ENCODE peak calls at places on chromosomes 1 and 21, in five cellular contexts. One of them, this sample, is unnamed.

GRCh38 chr1:183989078-183989577 is 48.4 kb downstream of the COLGALT2 start:
- DNase-seq in IMR-90: peak
- DNase-seq in trophoblast cell: peak
- DNase-seq in neuronal stem cell: no peak
- DNase-seq in H1: no peak
- DNase-seq in this sample: no peak

GRCh38 chr1:9728451-9729295 is 77.1 kb downstream of the PIK3CD start:
- DNase-seq in IMR-90: no peak
- DNase-seq in neuronal stem cell: no peak
- DNase-seq in H1: no peak
- DNase-seq in trophoblast cell: no peak
- DNase-seq in this sample: no peak

GRCh38 chr1:12600880-12601633 is 17.0 kb downstream of the DHRS3 start:
- DNase-seq in IMR-90: no peak
- DNase-seq in neuronal stem cell: no peak
- DNase-seq in trophoblast cell: peak
- DNase-seq in H1: no peak
- DNase-seq in this sample: peak

GRCh38 chr21:33684923-33685560 is 42.7 kb downstream of the ITSN1 start:
- DNase-seq in H1: peak
- DNase-seq in neuronal stem cell: no peak
- DNase-seq in IMR-90: peak
- DNase-seq in trophoblast cell: peak
- DNase-seq in this sample: no peak

GRCh38 chr1:240031414-240031813 is 60.3 kb upstream of the FMN2 start:
- DNase-seq in H1: no peak
- DNase-seq in IMR-90: peak
- DNase-seq in neuronal stem cell: no peak
- DNase-seq in trophoblast cell: peak
- DNase-seq in this sample: no peak

GRCh38 chr1:44605904-44606615 is 68.2 kb downstream of the TMEM53 start:
- DNase-seq in neuronal stem cell: no peak
- DNase-seq in H1: no peak
- DNase-seq in trophoblast cell: no peak
- DNase-seq in IMR-90: no peak
- DNase-seq in this sample: no peak

GRCh38 chr1:7752512-7753417 is 18.3 kb upstream of the VAMP3 start:
- DNase-seq in trophoblast cell: peak
- DNase-seq in neuronal stem cell: peak
- DNase-seq in IMR-90: peak
- DNase-seq in H1: no peak
- DNase-seq in this sample: peak

GRCh38 chr1:27353629-27354028 is 11.8 kb downstream of the SYTL1 start:
- DNase-seq in trophoblast cell: no peak
- DNase-seq in neuronal stem cell: no peak
- DNase-seq in IMR-90: no peak
- DNase-seq in H1: no peak
- DNase-seq in this sample: no peak

GRCh38 chr1:20931930-20932436 is 144.9 kb upstream of the HP1BP3 start:
- DNase-seq in IMR-90: no peak
- DNase-seq in neuronal stem cell: no peak
- DNase-seq in trophoblast cell: no peak
- DNase-seq in H1: no peak
- DNase-seq in this sample: no peak

DNA sequence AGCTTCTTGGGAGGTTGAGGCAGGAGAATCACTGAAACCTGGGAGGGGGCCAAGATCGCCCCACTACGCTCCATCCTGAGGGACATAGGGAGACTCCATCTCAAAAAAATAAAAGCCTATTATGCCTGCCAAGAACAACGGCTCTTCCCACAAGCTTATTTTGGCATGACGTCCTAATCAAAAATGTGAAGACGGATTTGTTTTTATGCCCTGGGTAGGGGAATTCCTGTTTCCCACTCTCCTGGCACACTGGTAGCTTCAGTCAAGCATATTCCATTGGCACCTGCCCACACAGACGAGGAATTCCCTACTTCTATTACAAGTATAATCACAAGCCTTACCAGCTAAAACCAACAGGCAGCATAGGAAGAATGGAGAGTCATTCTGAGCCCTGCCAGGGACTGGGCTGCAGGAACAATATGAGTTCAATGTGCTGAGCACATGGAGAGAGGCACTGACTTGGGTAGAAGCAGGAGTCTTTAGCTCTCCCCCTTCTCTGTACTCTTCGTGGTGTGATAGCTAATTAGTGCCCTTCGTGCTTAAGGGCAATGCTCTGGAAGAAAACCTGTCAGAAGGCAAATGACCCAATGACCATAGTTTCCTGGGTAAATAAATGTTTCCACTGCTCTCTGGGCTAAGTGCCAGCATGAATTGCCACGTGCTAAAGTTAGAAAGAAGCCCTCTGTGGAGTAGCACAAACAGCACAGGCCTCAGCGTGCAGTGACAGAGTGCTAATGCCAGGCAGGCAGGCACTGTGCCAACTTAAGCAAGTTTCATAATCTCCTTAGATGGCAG is 16.8 kb downstream of the TNFSF4 start:
- DNase-seq in H1: no peak
- DNase-seq in trophoblast cell: peak
- DNase-seq in neuronal stem cell: no peak
- DNase-seq in IMR-90: peak
- DNase-seq in this sample: no peak
- H2AFZ ChIP-seq in H1: no peak
- H2AFZ ChIP-seq in trophoblast cell: no peak
- H2AFZ ChIP-seq in neuronal stem cell: no peak
- H2AFZ ChIP-seq in IMR-90: peak
- H2AFZ ChIP-seq in this sample: no peak

GRCh38 chr1:2194898-2195673 is 514 bp upstream of the FAAP20 start:
- DNase-seq in H1: peak
- DNase-seq in neuronal stem cell: peak
- DNase-seq in IMR-90: peak
- DNase-seq in trophoblast cell: peak
- DNase-seq in this sample: peak
- H4K8ac ChIP-seq in H1: peak
- H4K8ac ChIP-seq in neuronal stem cell: peak
- H4K8ac ChIP-seq in IMR-90: peak
- H4K8ac ChIP-seq in trophoblast cell: peak
- H4K8ac ChIP-seq in this sample: no peak

GRCh38 chr1:154943649-154944421 is 7.3 kb upstream of the PMVK start:
- DNase-seq in IMR-90: peak
- DNase-seq in trophoblast cell: peak
- DNase-seq in H1: no peak
- DNase-seq in neuronal stem cell: peak
- DNase-seq in this sample: peak
- H2AFZ ChIP-seq in IMR-90: peak
- H2AFZ ChIP-seq in trophoblast cell: no peak
- H2AFZ ChIP-seq in H1: no peak
- H2AFZ ChIP-seq in neuronal stem cell: no peak
- H2AFZ ChIP-seq in this sample: no peak

GRCh38 chr1:201807958-201808632 is 20.9 kb upstream of the IPO9 start:
- DNase-seq in neuronal stem cell: no peak
- DNase-seq in IMR-90: no peak
- DNase-seq in H1: no peak
- DNase-seq in trophoblast cell: no peak
- DNase-seq in this sample: no peak
- H4K8ac ChIP-seq in neuronal stem cell: no peak
- H4K8ac ChIP-seq in IMR-90: no peak
- H4K8ac ChIP-seq in H1: no peak
- H4K8ac ChIP-seq in trophoblast cell: no peak
- H4K8ac ChIP-seq in this sample: no peak

GRCh38 chr1:201112173-201112731 is at the start of gene CACNA1S:
- DNase-seq in H1: no peak
- DNase-seq in neuronal stem cell: no peak
- DNase-seq in IMR-90: no peak
- DNase-seq in trophoblast cell: no peak
- DNase-seq in this sample: no peak

GRCh38 chr1:201113451-201114244 is 1.4 kb upstream of the CACNA1S start:
- DNase-seq in IMR-90: no peak
- DNase-seq in trophoblast cell: peak
- DNase-seq in H1: no peak
- DNase-seq in neuronal stem cell: no peak
- DNase-seq in this sample: no peak

GRCh38 chr1:201116091-201116490 is 3.9 kb upstream of the CACNA1S start:
- DNase-seq in H1: no peak
- DNase-seq in IMR-90: no peak
- DNase-seq in neuronal stem cell: no peak
- DNase-seq in trophoblast cell: no peak
- DNase-seq in this sample: no peak

GRCh38 chr1:201115390-201115937 is 3.2 kb upstream of the CACNA1S start:
- DNase-seq in neuronal stem cell: no peak
- DNase-seq in trophoblast cell: no peak
- DNase-seq in H1: no peak
- DNase-seq in IMR-90: no peak
- DNase-seq in this sample: no peak

DNA sequence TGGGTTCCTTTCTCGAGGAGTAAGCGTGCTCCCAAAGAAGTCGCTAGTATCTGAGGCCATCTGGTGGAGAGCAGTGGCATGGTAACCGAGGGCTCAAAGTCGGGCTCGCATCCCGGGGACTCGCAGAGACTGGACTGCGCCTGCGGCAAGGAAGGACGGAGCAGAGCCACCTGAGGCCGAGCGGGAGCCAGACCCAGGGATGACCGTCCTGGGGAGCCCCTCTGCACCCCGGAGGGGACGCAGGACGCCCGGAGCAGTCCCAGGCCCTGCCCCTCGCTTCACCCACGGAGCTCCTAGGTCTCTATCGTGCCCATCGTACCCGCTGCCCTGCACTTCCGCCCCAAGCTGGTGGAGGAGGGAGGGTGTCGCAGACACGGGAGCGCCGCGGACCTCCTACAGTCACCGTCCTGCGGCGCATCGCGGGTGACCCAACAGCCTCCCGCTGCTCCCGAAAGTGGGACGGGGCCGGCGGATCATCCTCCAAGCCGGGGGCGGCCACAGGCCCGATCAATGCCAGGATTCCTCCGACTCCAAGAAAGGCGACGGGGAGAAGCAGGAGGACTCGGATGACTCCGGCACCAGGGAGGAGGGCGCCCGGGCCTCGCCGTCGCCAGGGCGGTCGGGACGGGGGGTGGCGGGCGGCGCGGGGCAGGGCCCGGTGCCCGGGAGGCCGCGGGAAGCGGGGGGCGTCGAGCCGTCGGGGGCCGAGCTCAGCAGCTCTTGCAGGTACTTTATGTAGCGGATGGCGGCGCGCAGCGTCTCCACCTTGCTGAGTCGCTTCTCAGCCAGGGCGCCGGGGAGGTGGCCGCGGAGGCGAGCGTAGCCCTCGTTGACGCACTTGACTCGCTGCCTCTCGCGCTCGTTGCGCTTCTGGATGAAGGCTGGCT is 2.3 kb upstream of the CACNA1S start:
- DNase-seq in trophoblast cell: peak
- DNase-seq in neuronal stem cell: peak
- DNase-seq in IMR-90: peak
- DNase-seq in H1: peak
- DNase-seq in this sample: peak
- H2AFZ ChIP-seq in trophoblast cell: peak
- H2AFZ ChIP-seq in neuronal stem cell: peak
- H2AFZ ChIP-seq in IMR-90: peak
- H2AFZ ChIP-seq in H1: peak
- H2AFZ ChIP-seq in this sample: no peak

GRCh38 chr1:172674831-172675613 is 16.1 kb downstream of the FASLG start:
- DNase-seq in trophoblast cell: peak
- DNase-seq in IMR-90: no peak
- DNase-seq in H1: no peak
- DNase-seq in neuronal stem cell: no peak
- DNase-seq in this sample: no peak
- H4K8ac ChIP-seq in trophoblast cell: peak
- H4K8ac ChIP-seq in IMR-90: no peak
- H4K8ac ChIP-seq in H1: no peak
- H4K8ac ChIP-seq in neuronal stem cell: no peak
- H4K8ac ChIP-seq in this sample: no peak